ENCODE peak calls at places on chromosomes 1 and 21, in ten cellular contexts. D, B, G, U, A, C, K, L, R and N are unnamed samples.
A peak's percentile ranks its signal among the peaks of the same experiment; 100 is the strongest.

GRCh38 chr1:151612506-151613274 is 840 bp downstream of the SNX27 start:
- DNase-seq in D (peak; percentile 9), R (no peak), G (peak; percentile 22), U (peak; percentile 37), K (peak; percentile 1), L (peak; percentile 26), A (no peak), B (peak; percentile 28), C (no peak), N (peak; percentile 35)

GRCh38 chr21:45950740-45951515 is 30.6 kb upstream of the COL6A1 start:
- DNase-seq in G (peak; percentile 61), C (no peak), D (no peak), B (no peak), A (peak; percentile 23), L (no peak), K (no peak), R (no peak), U (no peak), N (no peak)

GRCh38 chr1:228154685-228155571 is 5.2 kb downstream of the GJC2 start:
- DNase-seq in R (no peak), A (no peak), D (no peak), G (peak; percentile 11), U (peak; percentile 50), L (no peak), B (no peak), K (no peak), C (no peak), N (no peak)

GRCh38 chr21:34639882-34640788 is 25.2 kb upstream of the RCAN1 start:
- DNase-seq in G (no peak), A (no peak), U (peak; percentile 22), C (no peak), K (no peak), B (no peak), L (no peak), D (no peak), R (peak; percentile 30), N (no peak)

GRCh38 chr1:66275601-66276023 is 258.3 kb upstream of the SGIP1 start:
- DNase-seq in G (no peak), D (no peak), U (peak; percentile 38), L (peak; percentile 30), R (no peak), C (no peak), A (no peak), K (no peak), B (no peak), N (peak; percentile 21)

GRCh38 chr1:22239378-22239777 is 96.5 kb upstream of the WNT4 start:
- DNase-seq in D (no peak), L (no peak), A (no peak), B (no peak), K (no peak), G (no peak), R (peak; percentile 59), U (no peak), C (no peak), N (no peak)

GRCh38 chr1:110783292-110783918 is 89.5 kb upstream of the CD53 start:
- DNase-seq in K (no peak), C (peak; percentile 51), D (peak; percentile 41), U (peak; percentile 38), A (peak; percentile 38), G (no peak), R (peak; percentile 62), B (no peak), L (peak; percentile 30), N (peak; percentile 78)

GRCh38 chr1:155254228-155254713 is 1.0 kb downstream of the ENTREP3 start:
- DNase-seq in C (no peak), B (no peak), A (no peak), L (no peak), R (no peak), D (no peak), G (no peak), U (no peak), K (no peak), N (no peak)